ENCODE peak calls at places on chromosomes 7 and 10, in ten cellular contexts. M is heart left ventricle; R is left ventricle myocardium inferior; Z is MM.1S; U is body of pancreas; I is adrenal gland; A is OCI-LY7; X is cardiac muscle cell; S is lung; T is CD8-positive, alpha-beta T cell. Q is an unnamed sample.

GRCh38 chr7:158576050-158576762 is 11.4 kb downstream of the PTPRN2 start:
- DNase-seq in M (no peak), R (no peak), Z (no peak), U (no peak), I (no peak), A (no peak), X (no peak), S (no peak), T (no peak), Q (no peak)

GRCh38 chr7:29748286-29749099 is 57.8 kb upstream of the WIPF3 start:
- DNase-seq in M (no peak), R (no peak), Z (peak), U (no peak), I (no peak), A (peak), X (peak), S (no peak), T (no peak), Q (no peak)

GRCh38 chr7:94893661-94894060 is 13.7 kb upstream of the PPP1R9A start:
- DNase-seq in M (no peak), R (no peak), Z (no peak), U (no peak), I (no peak), A (no peak), X (no peak), S (no peak), T (no peak), Q (no peak)

GRCh38 chr7:74569501-74570075 is 87.9 kb upstream of the GTF2I start:
- DNase-seq in M (no peak), R (no peak), Z (no peak), U (no peak), I (no peak), A (no peak), X (no peak), S (no peak), T (no peak), Q (no peak)

GRCh38 chr7:157475095-157475494 is 138.3 kb downstream of the DNAJB6 start:
- DNase-seq in M (no peak), R (no peak), Z (no peak), U (no peak), I (no peak), A (no peak), X (no peak), S (no peak), T (no peak), Q (no peak)

GRCh38 chr7:5526190-5527037 is 102.8 kb upstream of the TNRC18 start:
- DNase-seq in M (peak), R (peak), Z (peak), U (peak), I (peak), A (peak), X (peak), S (peak), T (peak), Q (peak)

GRCh38 chr7:2956076-2956475 is 87.6 kb downstream of the CARD11 start:
- DNase-seq in M (no peak), R (no peak), Z (no peak), U (no peak), I (no peak), A (no peak), X (no peak), S (no peak), T (no peak), Q (no peak)

GRCh38 chr7:74466196-74466813 is 12.6 kb downstream of the GTF2IRD1 start:
- DNase-seq in M (peak), R (peak), Z (no peak), U (no peak), I (peak), A (peak), X (no peak), S (no peak), T (no peak), Q (no peak)

GRCh38 chr7:93014410-93014809 is 103.4 kb downstream of the SAMD9 start:
- DNase-seq in M (no peak), R (no peak), Z (no peak), U (no peak), I (no peak), A (no peak), X (no peak), S (no peak), T (no peak), Q (no peak)

GRCh38 chr7:140453273-140453672 is 26.0 kb downstream of the MKRN1 start:
- DNase-seq in M (no peak), R (no peak), Z (no peak), U (no peak), I (no peak), A (no peak), X (no peak), S (no peak), T (no peak), Q (no peak)

GRCh38 chr7:8261711-8262695 is at the start of gene ICA1:
- DNase-seq in M (peak), R (peak), Z (peak), U (peak), I (peak), A (no peak), X (peak), S (peak), T (no peak), Q (peak)

GRCh38 chr7:36475371-36475770 is 85.7 kb downstream of the ANLN start:
- DNase-seq in M (no peak), R (no peak), Z (no peak), U (no peak), I (no peak), A (no peak), X (no peak), S (no peak), T (no peak), Q (no peak)

GRCh38 chr10:60175418-60175817 is 214.3 kb downstream of the ANK3 start:
- DNase-seq in M (no peak), R (no peak), Z (no peak), U (no peak), I (no peak), A (no peak), X (no peak), S (no peak), T (no peak), Q (no peak)

GRCh38 chr7:140229591-140230516 is 53.1 kb upstream of the KDM7A start:
- DNase-seq in M (peak), R (peak), Z (peak), U (no peak), I (no peak), A (no peak), X (peak), S (no peak), T (peak), Q (no peak)

GRCh38 chr10:52423369-52423768 is 109.3 kb downstream of the DKK1 start:
- DNase-seq in M (no peak), R (no peak), Z (no peak), U (no peak), I (no peak), A (no peak), X (no peak), S (no peak), T (no peak), Q (no peak)

GRCh38 chr7:133853706-133854276 is 273.3 kb upstream of the LRGUK start:
- DNase-seq in M (no peak), R (no peak), Z (peak), U (peak), I (peak), A (peak), X (peak), S (peak), T (no peak), Q (no peak)

GRCh38 chr7:474605-475424 is 44.8 kb downstream of the PDGFA start:
- DNase-seq in M (peak), R (peak), Z (no peak), U (no peak), I (no peak), A (no peak), X (no peak), S (no peak), T (no peak), Q (peak)

GRCh38 chr10:78047314-78047891 is 13.7 kb downstream of the RPS24 start:
- DNase-seq in M (peak), R (peak), Z (peak), U (peak), I (peak), A (peak), X (peak), S (peak), T (peak), Q (peak)

GRCh38 chr10:28302012-28302667 is 724 bp downstream of the MPP7 start:
- DNase-seq in M (no peak), R (no peak), Z (no peak), U (no peak), I (peak), A (no peak), X (peak), S (peak), T (no peak), Q (peak)

GRCh38 chr7:135253851-135254815 is 20.5 kb downstream of the STRA8 start:
- DNase-seq in M (peak), R (peak), Z (no peak), U (no peak), I (peak), A (no peak), X (peak), S (peak), T (no peak), Q (peak)

GRCh38 chr7:155252388-155252957 is 45.2 kb upstream of the INSIG1 start:
- DNase-seq in M (no peak), R (no peak), Z (no peak), U (no peak), I (no peak), A (no peak), X (no peak), S (no peak), T (no peak), Q (no peak)

GRCh38 chr10:60572511-60573194 is 183.0 kb upstream of the ANK3 start:
- DNase-seq in M (peak), R (peak), Z (peak), U (peak), I (no peak), A (no peak), X (peak), S (no peak), T (no peak), Q (no peak)

GRCh38 chr7:156999611-157000046 is 10.8 kb downstream of the MNX1 start:
- DNase-seq in M (no peak), R (no peak), Z (no peak), U (no peak), I (no peak), A (no peak), X (no peak), S (no peak), T (no peak), Q (peak)

GRCh38 chr7:94375167-94375566 is 19.5 kb upstream of the COL1A2 start:
- DNase-seq in M (peak), R (peak), Z (no peak), U (no peak), I (peak), A (no peak), X (peak), S (peak), T (no peak), Q (peak)

GRCh38 chr7:25945181-25945580 is 206.8 kb upstream of the NFE2L3 start:
- DNase-seq in M (no peak), R (no peak), Z (no peak), U (no peak), I (no peak), A (no peak), X (no peak), S (no peak), T (no peak), Q (no peak)

GRCh38 chr7:108592633-108593277 is 23.1 kb downstream of the DNAJB9 start:
- DNase-seq in M (no peak), R (no peak), Z (no peak), U (no peak), I (no peak), A (peak), X (peak), S (no peak), T (no peak), Q (no peak)

GRCh38 chr10:84267503-84268126 is 22.8 kb downstream of the RGR start:
- DNase-seq in M (peak), R (no peak), Z (no peak), U (peak), I (peak), A (peak), X (peak), S (no peak), T (peak), Q (no peak)

GRCh38 chr7:144786079-144786478 is 49.8 kb downstream of the TPK1 start:
- DNase-seq in M (no peak), R (no peak), Z (no peak), U (no peak), I (no peak), A (no peak), X (no peak), S (no peak), T (no peak), Q (no peak)

GRCh38 chr7:11858668-11859302 is 26.8 kb upstream of the THSD7A start:
- DNase-seq in M (no peak), R (no peak), Z (no peak), U (no peak), I (no peak), A (no peak), X (no peak), S (no peak), T (no peak), Q (no peak)

GRCh38 chr7:157278791-157279678 is 57.8 kb upstream of the DNAJB6 start:
- DNase-seq in M (peak), R (peak), Z (no peak), U (peak), I (no peak), A (no peak), X (no peak), S (peak), T (no peak), Q (no peak)

GRCh38 chr7:85030893-85031292 is 156.0 kb downstream of the SEMA3D start:
- DNase-seq in M (no peak), R (no peak), Z (peak), U (no peak), I (no peak), A (peak), X (peak), S (no peak), T (no peak), Q (no peak)

GRCh38 chr7:15326044-15326644 is 235.7 kb downstream of the AGMO start:
- DNase-seq in M (no peak), R (no peak), Z (peak), U (no peak), I (no peak), A (peak), X (peak), S (no peak), T (no peak), Q (no peak)

GRCh38 chr10:33722067-33722466 is 387.6 kb upstream of the NRP1 start:
- DNase-seq in M (no peak), R (no peak), Z (no peak), U (no peak), I (no peak), A (no peak), X (no peak), S (no peak), T (no peak), Q (no peak)

GRCh38 chr7:126495001-126495400 is 757.7 kb downstream of the GRM8 start:
- DNase-seq in M (peak), R (no peak), Z (no peak), U (no peak), I (peak), A (no peak), X (no peak), S (no peak), T (no peak), Q (no peak)

GRCh38 chr7:26102176-26102575 is 49.8 kb upstream of the NFE2L3 start:
- DNase-seq in M (no peak), R (no peak), Z (no peak), U (no peak), I (no peak), A (no peak), X (no peak), S (no peak), T (no peak), Q (no peak)

GRCh38 chr7:148835854-148836253 is 48.2 kb downstream of the EZH2 start:
- DNase-seq in M (no peak), R (no peak), Z (no peak), U (no peak), I (no peak), A (no peak), X (no peak), S (no peak), T (no peak), Q (no peak)

GRCh38 chr10:70459061-70459770 is 17.7 kb upstream of the NODAL start:
- DNase-seq in M (peak), R (no peak), Z (no peak), U (no peak), I (no peak), A (no peak), X (peak), S (no peak), T (no peak), Q (peak)

GRCh38 chr10:70458329-70459060 is 17.0 kb upstream of the NODAL start:
- DNase-seq in M (peak), R (peak), Z (no peak), U (peak), I (peak), A (no peak), X (peak), S (peak), T (no peak), Q (peak)

GRCh38 chr10:70459771-70460490 is 18.4 kb upstream of the NODAL start:
- DNase-seq in M (no peak), R (no peak), Z (no peak), U (no peak), I (no peak), A (no peak), X (no peak), S (no peak), T (no peak), Q (no peak)

GRCh38 chr10:70456164-70456563 is 14.7 kb upstream of the NODAL start:
- DNase-seq in M (no peak), R (no peak), Z (no peak), U (no peak), I (no peak), A (no peak), X (no peak), S (no peak), T (no peak), Q (no peak)

GRCh38 chr10:70457759-70458305 is 16.4 kb upstream of the NODAL start:
- DNase-seq in M (no peak), R (no peak), Z (no peak), U (no peak), I (no peak), A (no peak), X (no peak), S (no peak), T (no peak), Q (no peak)
- H3K4me3 ChIP-seq in M (peak), R (peak), Z (no peak), U (no peak), I (no peak), A (no peak), X (peak), S (no peak), T (no peak), Q (peak)

GRCh38 chr10:124827474-124827873 is 25.9 kb downstream of the ABRAXAS2 start:
- DNase-seq in M (no peak), R (no peak), Z (peak), U (no peak), I (peak), A (peak), X (no peak), S (no peak), T (no peak), Q (no peak)
- TF ChIP-seq CTCF in M (peak), R (peak), Z (peak), U (peak), I (peak), A (peak), X (peak), S (no peak), T (peak), Q (peak)

GRCh38 chr7:40072268-40072667 is 62.2 kb downstream of the MPLKIP start:
- DNase-seq in M (no peak), R (no peak), Z (no peak), U (no peak), I (no peak), A (no peak), X (no peak), S (no peak), T (no peak), Q (no peak)
- H3K4me3 ChIP-seq in M (no peak), R (no peak), Z (no peak), U (no peak), I (no peak), A (no peak), X (no peak), S (no peak), T (no peak), Q (no peak)

GRCh38 chr10:75651452-75651851 is 220.0 kb downstream of the LRMDA start:
- DNase-seq in M (no peak), R (no peak), Z (peak), U (no peak), I (no peak), A (no peak), X (no peak), S (no peak), T (no peak), Q (no peak)
- TF ChIP-seq CTCF in M (no peak), R (peak), Z (peak), U (no peak), I (peak), A (peak), X (no peak), S (no peak), T (no peak), Q (no peak)

GRCh38 chr10:103555712-103556111 is 62.2 kb downstream of the NEURL1 start:
- DNase-seq in M (no peak), R (no peak), Z (no peak), U (no peak), I (no peak), A (no peak), X (no peak), S (no peak), T (no peak), Q (no peak)
- H3K4me3 ChIP-seq in M (peak), R (peak), Z (peak), U (no peak), I (no peak), A (no peak), X (peak), S (no peak), T (no peak), Q (peak)

GRCh38 chr10:11270858-11271179 is 253.1 kb downstream of the CELF2 start:
- DNase-seq in M (no peak), R (no peak), Z (no peak), U (no peak), I (no peak), A (no peak), X (no peak), S (no peak), T (no peak), Q (no peak)
- TF ChIP-seq CTCF in M (peak), R (peak), Z (no peak), U (no peak), I (no peak), A (peak), X (no peak), S (no peak), T (no peak), Q (no peak)

DNA sequence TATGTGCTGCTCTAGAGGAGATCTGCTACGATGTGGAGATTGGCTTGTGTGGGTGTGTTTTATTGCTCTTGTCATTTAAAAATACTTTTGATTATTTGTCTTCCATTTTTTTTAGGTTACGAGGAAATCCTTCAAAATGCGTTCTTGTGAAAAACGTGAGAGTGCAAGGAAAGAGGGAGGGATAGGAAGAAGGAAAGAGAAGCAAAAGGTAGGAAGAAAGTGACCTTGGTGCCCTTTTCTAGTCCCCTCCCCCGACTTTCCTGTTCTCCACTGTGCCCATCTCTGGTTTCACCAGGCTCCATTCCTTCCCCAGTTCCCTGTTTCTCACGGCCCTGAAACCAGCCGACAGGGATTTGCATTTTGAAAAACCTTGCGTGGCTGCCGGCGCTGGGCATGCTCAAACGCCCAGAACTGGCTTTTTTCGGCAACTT is 511 bp upstream of the GNAI1 start:
- DNase-seq in M (no peak), R (no peak), Z (no peak), U (no peak), I (no peak), A (no peak), X (no peak), S (no peak), T (no peak), Q (no peak)
- H3K4me3 ChIP-seq in M (peak), R (peak), Z (peak), U (no peak), I (no peak), A (no peak), X (peak), S (peak), T (no peak), Q (peak)

GRCh38 chr10:121317374-121317773 is 280.9 kb downstream of the FGFR2 start:
- DNase-seq in M (no peak), R (no peak), Z (no peak), U (no peak), I (no peak), A (no peak), X (no peak), S (no peak), T (no peak), Q (no peak)
- TF ChIP-seq CTCF in M (no peak), R (no peak), Z (no peak), U (no peak), I (no peak), A (no peak), X (no peak), S (no peak), T (no peak), Q (no peak)

DNA sequence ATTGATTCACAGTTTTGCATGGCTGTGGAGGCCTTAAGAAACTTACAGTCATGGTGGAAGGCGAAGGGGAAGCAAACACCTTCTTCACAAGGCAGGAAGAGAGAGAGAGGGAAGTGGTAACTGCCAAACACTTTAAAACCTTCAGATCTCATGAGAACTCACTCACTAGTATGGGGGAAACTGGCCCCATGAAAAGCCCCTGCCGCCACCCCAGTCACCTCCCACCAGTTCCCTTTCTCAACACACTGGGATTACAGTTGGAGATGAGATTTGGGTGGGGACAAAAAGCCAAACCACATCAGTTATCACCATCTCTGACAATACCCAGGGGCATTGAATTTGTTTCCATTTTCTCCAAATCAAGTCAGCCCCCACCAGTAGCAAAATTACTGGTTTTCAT is 740.4 kb downstream of the GATA3 start:
- DNase-seq in M (no peak), R (no peak), Z (no peak), U (no peak), I (no peak), A (no peak), X (no peak), S (no peak), T (no peak), Q (no peak)
- H3K4me3 ChIP-seq in M (no peak), R (no peak), Z (no peak), U (no peak), I (no peak), A (no peak), X (no peak), S (no peak), T (no peak), Q (no peak)

Q was measured in tibial artery.